ENCODE peak calls at places on chromosome 16, in four cellular contexts. Y, K, N and L are unnamed samples.

GRCh38 chr16:10168258-10168657 is 14.0 kb downstream of the GRIN2A start:
- DNase-seq in Y (no peak), K (no peak), N (no peak), L (no peak)

GRCh38 chr16:7590934-7591333 is 258.3 kb downstream of the RBFOX1 start:
- DNase-seq in Y (no peak), N (no peak), K (no peak), L (no peak)

GRCh38 chr16:9854665-9855064 is 327.6 kb downstream of the GRIN2A start:
- DNase-seq in N (peak), Y (peak), K (no peak), L (no peak)

GRCh38 chr16:9256196-9256595 is 164.8 kb downstream of the HAPSTR1 start:
- DNase-seq in K (no peak), N (no peak), Y (no peak), L (peak)

GRCh38 chr16:57374067-57374534 is 1.8 kb downstream of the CX3CL1 start:
- DNase-seq in N (peak), K (no peak), Y (no peak), L (no peak)

GRCh38 chr16:28587386-28587785 is 9.5 kb downstream of the SULT1A2 start:
- DNase-seq in Y (no peak), N (no peak), K (no peak), L (no peak)

GRCh38 chr16:85686912-85687591 is 1.7 kb downstream of the GINS2 start:
- DNase-seq in Y (peak), K (no peak), N (no peak), L (no peak)

GRCh38 chr16:59169168-59169567 is 435.1 kb upstream of the GOT2 start:
- DNase-seq in K (no peak), N (no peak), Y (no peak), L (no peak)

GRCh38 chr16:57123216-57123968 is 31.0 kb downstream of the CPNE2 start:
- DNase-seq in Y (no peak), N (peak), K (no peak), L (no peak)

GRCh38 chr16:53024045-53024444 is 28.7 kb downstream of the CHD9NB start:
- DNase-seq in K (no peak), N (no peak), Y (no peak), L (no peak)

GRCh38 chr16:49833796-49834195 is 22.1 kb downstream of the ZNF423 start:
- DNase-seq in N (no peak), K (no peak), Y (no peak), L (no peak)
- TF ChIP-seq CTCF in N (no peak), K (no peak), Y (no peak), L (no peak)

DNA sequence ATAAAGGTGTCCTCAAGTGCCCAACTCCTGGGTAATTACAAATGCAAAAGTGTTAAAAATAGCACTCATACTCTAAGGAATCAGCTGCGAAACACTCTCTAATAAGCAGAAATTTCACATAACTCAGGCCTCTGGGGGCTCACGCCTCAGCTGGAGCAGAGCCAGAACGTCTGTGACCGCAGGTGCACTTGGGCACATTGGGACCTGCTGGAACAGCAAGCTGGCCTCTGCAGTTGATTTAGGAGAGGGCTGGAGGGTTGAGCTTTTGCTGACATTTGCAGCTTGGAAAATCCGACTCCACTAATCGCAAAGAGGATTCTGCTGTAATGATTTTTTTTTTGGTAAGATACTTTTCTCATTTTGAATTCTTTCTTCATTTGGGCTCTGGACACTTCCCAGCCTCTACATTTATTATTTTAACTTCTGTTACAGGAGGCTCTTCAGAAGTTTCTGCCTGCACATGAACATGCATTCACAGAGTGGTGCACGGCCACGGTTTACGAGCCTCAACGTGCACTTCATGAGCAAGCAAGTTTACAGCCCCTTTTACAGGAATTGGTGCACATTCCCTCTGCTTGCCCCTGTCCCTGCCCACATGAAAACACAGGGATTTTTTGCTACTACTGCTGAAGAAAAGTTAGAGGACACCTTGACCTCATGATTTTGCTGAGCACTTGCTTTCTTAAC is 4.1 kb upstream of the SNTB2 start:
- DNase-seq in K (no peak), N (no peak), Y (no peak), L (no peak)
- TF ChIP-seq CTCF in K (no peak), N (no peak), Y (no peak), L (no peak)

GRCh38 chr16:51155199-51155607 is 4.1 kb upstream of the SALL1 start:
- DNase-seq in K (no peak), Y (no peak), N (no peak), L (no peak)

GRCh38 chr16:51153275-51153991 is 2.4 kb upstream of the SALL1 start:
- DNase-seq in N (no peak), Y (no peak), K (no peak), L (no peak)

GRCh38 chr16:51155901-51156810 is 5.1 kb upstream of the SALL1 start:
- DNase-seq in Y (no peak), K (no peak), N (peak), L (no peak)

GRCh38 chr16:51152691-51153261 is 1.7 kb upstream of the SALL1 start:
- DNase-seq in Y (no peak), N (peak), K (no peak), L (no peak)

DNA sequence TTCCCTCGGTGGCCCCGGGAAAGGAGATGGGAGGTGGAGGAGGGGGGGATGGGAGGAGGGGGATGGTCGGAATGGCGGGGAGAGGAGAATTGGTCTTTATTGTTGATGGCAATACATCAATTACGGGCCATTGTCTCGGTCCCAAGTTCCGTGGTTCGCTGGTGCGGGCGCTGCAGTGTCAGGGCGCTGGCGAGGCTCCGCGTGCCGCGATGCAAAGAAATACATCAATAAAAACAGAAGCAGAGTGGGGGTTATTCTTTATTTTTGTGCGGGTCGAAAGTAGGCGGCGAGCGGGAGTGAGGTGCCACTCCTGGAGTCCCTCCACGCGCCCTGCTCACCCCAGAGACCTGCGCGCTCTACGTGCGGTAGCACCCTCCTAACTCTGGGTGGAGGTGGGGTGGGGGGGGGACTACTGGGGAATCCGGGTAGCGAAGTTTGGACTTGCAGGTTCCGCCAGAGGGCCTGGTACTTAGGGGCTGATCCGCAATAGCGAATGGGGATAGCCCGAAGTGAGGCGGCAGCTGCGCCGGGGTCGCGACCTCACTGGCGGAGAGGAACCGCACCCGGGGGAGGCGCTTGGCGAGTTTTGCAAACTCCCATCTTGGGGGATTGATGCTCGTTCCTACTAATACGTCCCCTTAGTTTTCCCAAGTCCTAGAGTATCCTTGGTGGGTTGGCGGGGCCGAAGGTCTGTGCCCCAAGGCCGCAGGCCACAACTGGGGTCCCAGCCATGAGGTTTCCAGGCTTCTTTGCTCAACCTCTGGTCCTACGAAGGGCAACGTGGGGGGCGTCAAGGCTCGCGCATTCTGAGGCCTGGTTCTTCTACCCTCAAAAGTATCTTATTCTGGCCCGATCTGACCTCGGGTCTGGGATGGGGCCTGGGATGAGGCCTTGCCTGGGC is 3.5 kb upstream of the SALL1 start:
- DNase-seq in K (no peak), N (no peak), Y (no peak), L (no peak)
- TF ChIP-seq CTCF in K (no peak), N (no peak), Y (no peak), L (no peak)

DNA sequence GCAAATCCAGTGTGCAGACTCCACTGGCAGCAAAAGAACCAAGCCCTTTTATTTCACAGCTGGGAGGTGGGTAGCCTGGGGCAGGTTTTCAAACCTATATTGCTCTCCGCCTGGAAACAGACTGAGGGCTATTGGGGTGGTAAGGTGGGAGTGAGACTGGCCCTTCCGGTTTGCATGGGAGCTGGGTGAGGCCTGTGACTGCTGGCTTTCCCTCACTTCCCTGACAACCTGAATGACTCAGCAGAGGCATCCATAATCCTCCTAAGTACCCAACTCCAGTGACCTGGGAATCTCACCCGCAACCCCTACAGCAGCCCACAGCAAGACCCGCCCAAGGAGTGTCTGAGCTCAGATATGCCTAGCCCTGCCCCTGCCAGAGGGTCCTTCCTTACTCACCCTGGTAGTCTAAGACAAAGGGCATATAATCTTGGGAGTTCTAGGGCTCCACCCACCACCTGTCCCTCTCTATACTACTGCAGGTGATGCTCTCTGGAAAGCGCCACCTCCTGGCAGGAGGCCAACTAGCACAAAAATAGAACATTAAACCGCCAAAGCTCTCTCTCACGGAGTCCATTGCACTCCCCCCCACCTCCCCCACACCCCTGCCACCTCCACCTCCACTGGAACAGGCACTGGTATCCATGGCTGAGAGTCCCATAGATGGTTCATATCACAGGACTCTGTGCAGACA is 602.0 kb upstream of the C16orf82 start:
- DNase-seq in K (no peak), N (no peak), Y (no peak), L (no peak)
- TF ChIP-seq CTCF in K (no peak), N (no peak), Y (no peak), L (no peak)

GRCh38 chr16:55871411-55872038 is 3.6 kb downstream of the CES5A start:
- DNase-seq in K (no peak), Y (no peak), N (no peak), L (no peak)
- TF ChIP-seq CTCF in K (no peak), Y (no peak), N (no peak), L (no peak)